ENCODE peak calls at places on chromosomes 5 and 9, in nine cellular contexts. V is right lobe of liver; L is heart right ventricle; M is OCI-LY7; B is CD4-positive, CD25-positive, alpha-beta regulatory T cell; S is SK-N-SH; D is tibial nerve; W is K562; T is colonic mucosa. Q is an unnamed sample. For H3K4me1, the result is how much of the 10 kb centered on the place peaks cover.

GRCh38 chr9:128159073-128159783 is 837 bp upstream of the BBLN start:
- DNase-seq in T (peak), W (peak), V (no peak), M (peak), B (peak), L (no peak), D (no peak), S (no peak), Q (peak)

GRCh38 chr9:127846451-127847154 is 7.9 kb downstream of the ENG start:
- DNase-seq in V (no peak), B (no peak), T (no peak), W (peak), L (peak), M (no peak), S (peak), D (no peak), Q (no peak)

GRCh38 chr5:124790261-124790894 is 43.9 kb upstream of the ZNF608 start:
- DNase-seq in W (no peak), T (no peak), M (no peak), S (no peak), V (no peak), B (no peak), L (no peak), D (no peak), Q (peak)

GRCh38 chr5:180291234-180291940 is 496 bp downstream of the MAPK9 start:
- DNase-seq in S (no peak), T (peak), V (peak), W (peak), M (peak), B (no peak), D (no peak), L (peak), Q (no peak)

GRCh38 chr9:104879555-104880318 is 48.2 kb downstream of the ABCA1 start:
- DNase-seq in D (no peak), V (no peak), L (no peak), M (no peak), T (no peak), B (no peak), W (no peak), S (no peak), Q (no peak)

GRCh38 chr9:75084081-75084672 is 3.8 kb downstream of the NMRK1 start:
- DNase-seq in S (no peak), M (no peak), D (no peak), V (no peak), W (no peak), B (no peak), T (no peak), L (no peak), Q (no peak)

GRCh38 chr5:160213537-160213936 is 15.8 kb upstream of the FABP6 start:
- DNase-seq in T (no peak), W (peak), S (no peak), M (peak), V (no peak), L (no peak), D (no peak), B (no peak), Q (no peak)

GRCh38 chr5:149113669-149114068 is 27.6 kb upstream of the ABLIM3 start:
- DNase-seq in W (no peak), S (no peak), L (no peak), T (no peak), M (no peak), B (no peak), D (no peak), V (no peak), Q (no peak)

GRCh38 chr9:132207839-132208615 is 46.2 kb downstream of the NTNG2 start:
- DNase-seq in T (no peak), L (no peak), B (no peak), D (no peak), M (no peak), W (no peak), S (no peak), V (no peak), Q (no peak)

GRCh38 chr9:98038958-98039357 is 17.6 kb upstream of the NANS start:
- DNase-seq in D (no peak), M (peak), V (no peak), B (no peak), L (no peak), S (no peak), W (no peak), T (no peak), Q (peak)

GRCh38 chr9:4170231-4170630 is 129.6 kb downstream of the GLIS3 start:
- DNase-seq in M (no peak), B (no peak), W (no peak), S (no peak), L (no peak), T (no peak), V (no peak), D (no peak), Q (no peak)

GRCh38 chr9:87862536-87863268 is 20.0 kb upstream of the SPATA31E1 start:
- DNase-seq in D (no peak), W (no peak), L (no peak), B (no peak), S (no peak), M (no peak), T (no peak), V (no peak), Q (no peak)

GRCh38 chr5:170436335-170436734 is 47.2 kb upstream of the KCNMB1 start:
- DNase-seq in L (no peak), M (no peak), D (no peak), V (no peak), B (no peak), W (no peak), S (no peak), T (no peak), Q (no peak)

GRCh38 chr9:15426019-15426418 is 3.3 kb downstream of the SNAPC3 start:
- DNase-seq in B (no peak), M (peak), L (no peak), W (no peak), T (no peak), S (no peak), D (no peak), V (no peak), Q (peak)

GRCh38 chr5:83362526-83362925 is 109.0 kb upstream of the VCAN start:
- DNase-seq in M (no peak), T (no peak), B (no peak), D (no peak), W (no peak), L (no peak), V (no peak), S (no peak), Q (no peak)

GRCh38 chr5:177111720-177112394 is 21.7 kb upstream of the NSD1 start:
- DNase-seq in V (peak), T (peak), L (peak), B (peak), W (peak), D (peak), M (peak), S (peak), Q (peak)

GRCh38 chr9:129678844-129679243 is 13.4 kb downstream of the PRRX2 start:
- DNase-seq in S (no peak), M (no peak), D (no peak), L (no peak), W (no peak), V (no peak), B (no peak), T (no peak), Q (no peak)

GRCh38 chr5:149917073-149917676 is 27.4 kb downstream of the PDE6A start:
- DNase-seq in V (no peak), M (no peak), T (no peak), B (no peak), L (no peak), W (no peak), S (no peak), D (no peak), Q (no peak)

GRCh38 chr5:31078931-31079330 is 114.6 kb upstream of the CDH6 start:
- DNase-seq in S (no peak), V (no peak), D (no peak), B (no peak), M (no peak), W (no peak), T (no peak), L (no peak), Q (no peak)

GRCh38 chr9:98335666-98336065 is 80.2 kb upstream of the TBC1D2 start:
- DNase-seq in T (no peak), L (no peak), D (no peak), M (no peak), W (no peak), V (no peak), B (no peak), S (no peak), Q (no peak)

GRCh38 chr9:107694390-107694789 is 204.8 kb upstream of the KLF4 start:
- DNase-seq in B (no peak), D (no peak), L (no peak), M (no peak), S (no peak), V (no peak), T (no peak), W (no peak), Q (no peak)

GRCh38 chr5:172878585-172879433 is 44.8 kb downstream of the ERGIC1 start:
- DNase-seq in M (no peak), B (no peak), L (no peak), D (no peak), S (no peak), V (no peak), T (no peak), W (no peak), Q (no peak)

GRCh38 chr9:135461936-135462335 is 17.6 kb upstream of the PPP1R26 start:
- DNase-seq in S (no peak), W (no peak), L (no peak), T (no peak), D (no peak), B (no peak), M (no peak), V (no peak), Q (no peak)

GRCh38 chr5:139565411-139566305 is 4.5 kb downstream of the UBE2D2 start:
- DNase-seq in D (no peak), V (no peak), M (peak), W (no peak), L (no peak), B (peak), S (no peak), T (no peak), Q (peak)

GRCh38 chr5:75286211-75286773 is 49.6 kb upstream of the ANKRD31 start:
- DNase-seq in V (no peak), W (no peak), T (no peak), D (no peak), L (no peak), M (no peak), B (no peak), S (no peak), Q (no peak)

GRCh38 chr9:6538666-6539071 is 106.9 kb downstream of the GLDC start:
- DNase-seq in V (no peak), T (no peak), B (no peak), L (no peak), M (no peak), S (no peak), W (no peak), D (no peak), Q (no peak)

GRCh38 chr9:84899326-84899725 is 229.8 kb downstream of the NTRK2 start:
- DNase-seq in B (no peak), V (no peak), W (no peak), M (no peak), D (no peak), L (no peak), T (no peak), S (no peak), Q (no peak)
- H3K27ac ChIP-seq in B (no peak), V (no peak), W (no peak), M (no peak), D (no peak), L (no peak), T (no peak), S (no peak), Q (no peak)

GRCh38 chr9:110130211-110130610 is 77.7 kb downstream of the C9orf152 start:
- DNase-seq in T (no peak), S (no peak), V (no peak), B (no peak), D (no peak), W (no peak), M (peak), L (no peak), Q (no peak)

GRCh38 chr9:110128664-110129329 is 79.2 kb downstream of the C9orf152 start:
- DNase-seq in T (no peak), V (no peak), L (no peak), W (no peak), B (no peak), D (no peak), M (peak), S (no peak), Q (no peak)

GRCh38 chr9:110130791-110131416 is 77.1 kb downstream of the C9orf152 start:
- DNase-seq in W (no peak), M (no peak), T (no peak), S (no peak), V (no peak), L (no peak), B (no peak), D (no peak), Q (no peak)

GRCh38 chr9:110131499-110131898 is 76.5 kb downstream of the C9orf152 start:
- DNase-seq in B (no peak), D (no peak), S (no peak), W (no peak), M (no peak), V (no peak), T (no peak), L (no peak), Q (no peak)

DNA sequence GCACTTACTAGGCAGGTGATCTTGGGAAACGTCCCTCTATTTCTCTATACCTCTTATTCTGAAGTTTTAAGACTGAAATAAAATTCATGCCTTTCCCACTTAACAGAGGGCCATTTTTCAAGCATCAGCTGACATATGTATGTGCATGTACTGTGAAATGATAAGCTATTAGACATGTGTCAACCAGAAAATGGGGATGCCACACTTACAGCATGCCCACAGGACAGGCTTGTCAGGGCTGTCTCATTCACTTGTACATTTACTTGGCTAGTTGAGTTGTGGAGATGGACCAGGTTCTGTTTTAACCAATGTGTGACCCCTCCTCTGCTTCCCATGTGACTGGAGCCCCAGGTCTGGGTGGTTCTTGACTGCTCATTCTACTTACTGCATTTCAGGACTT is 78.5 kb downstream of the C9orf152 start:
- DNase-seq in M (no peak), T (no peak), V (no peak), W (no peak), L (no peak), S (no peak), D (no peak), B (no peak), Q (no peak)
- H3K4me1 ChIP-seq in M (half or more), T (under half), V (under half), W (under half), L (half or more), S (under half), D (half or more), B (under half), Q (under half)

GRCh38 chr5:43281840-43282658 is 31.2 kb downstream of the HMGCS1 start:
- DNase-seq in S (no peak), B (no peak), V (no peak), L (no peak), T (no peak), M (no peak), W (peak), D (no peak), Q (no peak)
- H3K27ac ChIP-seq in S (no peak), B (no peak), V (no peak), L (no peak), T (no peak), M (no peak), W (no peak), D (no peak), Q (no peak)

GRCh38 chr9:120374239-120374638 is 205.7 kb downstream of the CDK5RAP2 start:
- DNase-seq in M (no peak), S (no peak), T (no peak), V (no peak), B (no peak), L (no peak), W (no peak), D (no peak), Q (no peak)
- H3K4me1 ChIP-seq in M (under half), S (under half), T (under half), V (under half), B (under half), L (under half), W (under half), D (under half), Q (under half)

GRCh38 chr9:94995294-94995693 is 268.8 kb downstream of the AOPEP start:
- DNase-seq in D (no peak), B (no peak), T (no peak), M (no peak), L (no peak), V (no peak), S (no peak), W (no peak), Q (no peak)
- H3K27ac ChIP-seq in D (peak), B (no peak), T (peak), M (no peak), L (peak), V (peak), S (peak), W (no peak), Q (no peak)

Q was measured in small intestine.